ENCODE peak calls at places on chromosomes 3 and 15, in five cellular contexts. One of them, this sample, is unnamed.

GRCh38 chr3:42600958-42601675 is 631 bp downstream of the NKTR start:
- DNase-seq in neuronal stem cell: no peak
- DNase-seq in lower lobe of right lung: peak
- DNase-seq in NCI-H345: peak
- DNase-seq in AG08395: peak
- DNase-seq in this sample: peak

GRCh38 chr3:138476526-138476925 is 42.1 kb downstream of the ESYT3 start:
- DNase-seq in NCI-H345: no peak
- DNase-seq in neuronal stem cell: no peak
- DNase-seq in lower lobe of right lung: no peak
- DNase-seq in AG08395: no peak
- DNase-seq in this sample: no peak

GRCh38 chr3:127524300-127524896 is 66.1 kb downstream of the TPRA1 start:
- DNase-seq in lower lobe of right lung: no peak
- DNase-seq in AG08395: no peak
- DNase-seq in neuronal stem cell: no peak
- DNase-seq in NCI-H345: peak
- DNase-seq in this sample: no peak

GRCh38 chr3:178393833-178394232 is 142.4 kb upstream of the KCNMB2 start:
- DNase-seq in neuronal stem cell: no peak
- DNase-seq in NCI-H345: no peak
- DNase-seq in lower lobe of right lung: no peak
- DNase-seq in AG08395: peak
- DNase-seq in this sample: peak

GRCh38 chr15:71379893-71380292 is 264.6 kb downstream of the THSD4 start:
- DNase-seq in lower lobe of right lung: no peak
- DNase-seq in NCI-H345: no peak
- DNase-seq in AG08395: no peak
- DNase-seq in neuronal stem cell: no peak
- DNase-seq in this sample: no peak

GRCh38 chr15:60890361-60890991 is 338.6 kb downstream of the RORA start:
- DNase-seq in neuronal stem cell: no peak
- DNase-seq in lower lobe of right lung: no peak
- DNase-seq in AG08395: no peak
- DNase-seq in NCI-H345: no peak
- DNase-seq in this sample: no peak

GRCh38 chr15:80620141-80620540 is 75.0 kb upstream of the ABHD17C start:
- DNase-seq in neuronal stem cell: no peak
- DNase-seq in lower lobe of right lung: no peak
- DNase-seq in NCI-H345: no peak
- DNase-seq in AG08395: no peak
- DNase-seq in this sample: no peak

GRCh38 chr3:166560253-166560652 is 723.0 kb upstream of the BCHE start:
- DNase-seq in AG08395: no peak
- DNase-seq in lower lobe of right lung: no peak
- DNase-seq in neuronal stem cell: no peak
- DNase-seq in NCI-H345: no peak
- DNase-seq in this sample: no peak

GRCh38 chr3:43728947-43729346 is 38.2 kb downstream of the ABHD5 start:
- DNase-seq in NCI-H345: no peak
- DNase-seq in neuronal stem cell: no peak
- DNase-seq in lower lobe of right lung: no peak
- DNase-seq in AG08395: no peak
- DNase-seq in this sample: no peak

GRCh38 chr15:51888593-51889195 is 59.2 kb downstream of the TMOD3 start:
- DNase-seq in lower lobe of right lung: no peak
- DNase-seq in NCI-H345: peak
- DNase-seq in AG08395: peak
- DNase-seq in neuronal stem cell: no peak
- DNase-seq in this sample: peak

GRCh38 chr3:15263120-15263519 is 57.1 kb downstream of the CAPN7 start:
- DNase-seq in lower lobe of right lung: no peak
- DNase-seq in neuronal stem cell: no peak
- DNase-seq in NCI-H345: no peak
- DNase-seq in AG08395: no peak
- DNase-seq in this sample: no peak

GRCh38 chr3:131387796-131388195 is 6.2 kb downstream of the NUDT16 start:
- DNase-seq in neuronal stem cell: no peak
- DNase-seq in lower lobe of right lung: no peak
- DNase-seq in NCI-H345: no peak
- DNase-seq in AG08395: no peak
- DNase-seq in this sample: no peak

GRCh38 chr3:162647321-162647720 is 1150.7 kb downstream of the OTOL1 start:
- DNase-seq in NCI-H345: no peak
- DNase-seq in neuronal stem cell: no peak
- DNase-seq in AG08395: no peak
- DNase-seq in lower lobe of right lung: no peak
- DNase-seq in this sample: no peak